ENCODE peak calls at places on chromosomes 13 and 19, in six cellular contexts. F is bronchial epithelial cell, M is GM23338, S is foreskin fibroblast, C is GM12865, P is psoas muscle. J is an unnamed sample.
A peak's percentile ranks its signal among the peaks of the same experiment; 100 is the strongest.

GRCh38 chr13:98450495-98451167 is 126.3 kb downstream of the STK24 start:
- DNase-seq in F (no peak), M (peak; percentile 65), S (no peak), C (no peak), P (peak; percentile 74), J (peak; percentile 47)

GRCh38 chr19:39499082-39499642 is 415 bp downstream of the DLL3 start:
- DNase-seq in F (no peak), M (peak; percentile 65), S (peak; percentile 50), C (peak; percentile 24), P (no peak), J (peak; percentile 23)

GRCh38 chr19:48739835-48740704 is at the start of gene RASIP1:
- DNase-seq in F (no peak), M (no peak), S (no peak), C (no peak), P (peak; percentile 75), J (no peak)

GRCh38 chr19:2867025-2867991 is at the start of gene ZNF556:
- DNase-seq in F (peak; percentile 90), M (peak; percentile 7), S (no peak), C (peak; percentile 14), P (peak; percentile 77), J (peak; percentile 26)

GRCh38 chr13:77696006-77696862 is 1.3 kb upstream of the SLAIN1 start:
- DNase-seq in F (no peak), M (peak; percentile 64), S (peak; percentile 1), C (peak; percentile 51), P (no peak), J (no peak)

GRCh38 chr13:79779761-79780160 is 298.8 kb downstream of the NDFIP2 start:
- DNase-seq in F (peak; percentile 79), M (no peak), S (peak; percentile 84), C (no peak), P (peak; percentile 64), J (no peak)

GRCh38 chr13:104385409-104385808 is 1319.2 kb upstream of the SLC10A2 start:
- DNase-seq in F (peak; percentile 88), M (no peak), S (peak; percentile 34), C (no peak), P (no peak), J (no peak)

GRCh38 chr13:98142427-98143156 is at the start of gene FARP1:
- DNase-seq in F (peak; percentile 38), M (peak; percentile 89), S (peak; percentile 88), C (peak; percentile 80), P (peak; percentile 81), J (peak; percentile 40)

GRCh38 chr13:91767681-91768080 is 369.3 kb downstream of the GPC5 start:
- DNase-seq in F (no peak), M (no peak), S (no peak), C (no peak), P (no peak), J (no peak)

GRCh38 chr19:51094696-51095279 is 12.1 kb upstream of the KLK14 start:
- DNase-seq in F (no peak), M (peak; percentile 77), S (peak; percentile 30), C (peak; percentile 31), P (no peak), J (peak; percentile 48)

GRCh38 chr19:51097166-51097736 is 11.0 kb downstream of the CTU1 start:
- DNase-seq in F (peak; percentile 90), M (peak; percentile 83), S (peak; percentile 76), C (peak; percentile 72), P (peak; percentile 74), J (peak; percentile 74)

GRCh38 chr19:51097796-51098195 is 10.4 kb downstream of the CTU1 start:
- DNase-seq in F (no peak), M (no peak), S (no peak), C (no peak), P (no peak), J (no peak)

GRCh38 chr19:51098366-51099069 is 9.7 kb downstream of the CTU1 start:
- DNase-seq in F (no peak), M (peak; percentile 88), S (no peak), C (no peak), P (no peak), J (peak; percentile 45)

GRCh38 chr19:51096473-51097165 is 11.6 kb downstream of the CTU1 start:
- DNase-seq in F (no peak), M (peak; percentile 57), S (no peak), C (no peak), P (no peak), J (peak; percentile 19)
- TF ChIP-seq CTCF in F (peak; percentile 35), M (peak; percentile 65), S (peak; percentile 11), C (peak; percentile 18), P (no peak), J (no peak)

GRCh38 chr19:7187605-7188339 is 106.4 kb downstream of the INSR start:
- DNase-seq in F (no peak), M (no peak), S (no peak), C (no peak), P (no peak), J (no peak)
- TF ChIP-seq CTCF in F (no peak), M (peak; percentile 9), S (no peak), C (no peak), P (no peak), J (no peak)

GRCh38 chr19:41933693-41934426 is 5.6 kb upstream of the ERFL start:
- DNase-seq in F (no peak), M (no peak), S (no peak), C (no peak), P (no peak), J (no peak)
- TF ChIP-seq CTCF in F (no peak), M (no peak), S (no peak), C (no peak), P (no peak), J (no peak)

DNA sequence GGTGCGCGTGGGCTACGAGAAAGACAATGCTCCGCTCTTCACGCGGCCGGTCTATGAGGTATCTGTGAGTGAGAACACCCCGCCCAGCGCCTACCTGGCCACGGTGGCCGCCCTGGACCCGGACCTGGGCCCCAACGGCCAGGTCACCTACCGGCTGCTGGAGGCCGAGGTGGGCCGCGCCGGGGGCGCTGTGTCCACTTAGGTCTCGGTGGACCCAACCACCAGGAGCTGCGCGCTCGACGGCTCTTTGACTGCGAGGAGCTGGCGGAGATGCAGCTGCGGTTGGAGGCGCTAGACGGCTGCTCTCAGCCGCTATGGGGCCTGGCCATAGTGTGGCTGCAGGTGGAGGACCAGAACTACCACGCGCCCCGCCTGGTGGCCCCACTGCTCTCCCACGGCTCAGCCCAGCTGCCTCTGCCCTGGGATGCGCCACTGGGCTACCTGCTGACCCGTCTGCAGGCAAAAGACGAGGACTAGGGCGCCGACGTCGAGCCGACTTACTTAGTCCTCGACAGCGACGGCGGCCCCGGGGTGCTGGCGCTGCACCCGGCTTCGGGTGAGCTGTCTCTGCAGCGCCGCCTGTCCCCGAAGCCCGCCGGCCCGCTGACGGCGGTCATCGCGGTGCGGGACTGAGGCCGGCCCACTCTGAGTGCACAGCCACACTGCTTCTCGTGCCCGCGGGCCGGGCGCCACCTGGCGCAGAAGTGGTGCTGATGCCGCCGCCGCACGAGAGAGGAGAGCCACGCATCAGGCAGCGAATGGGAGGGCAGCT is 173.0 kb downstream of the OLFM4 start:
- DNase-seq in F (no peak), M (peak; percentile 65), S (no peak), C (no peak), P (peak; percentile 43), J (no peak)
- TF ChIP-seq CTCF in F (peak; percentile 41), M (peak; percentile 74), S (no peak), C (no peak), P (no peak), J (peak; percentile 8)

GRCh38 chr19:13613447-13613846 is 107.2 kb upstream of the CACNA1A start:
- DNase-seq in F (no peak), M (no peak), S (no peak), C (no peak), P (no peak), J (no peak)

GRCh38 chr19:13606156-13606555 is 99.9 kb upstream of the CACNA1A start:
- DNase-seq in F (no peak), M (no peak), S (no peak), C (no peak), P (no peak), J (no peak)

GRCh38 chr19:13604902-13605586 is 98.8 kb upstream of the CACNA1A start:
- DNase-seq in F (no peak), M (peak; percentile 52), S (no peak), C (no peak), P (no peak), J (no peak)

GRCh38 chr19:13611596-13611995 is 105.3 kb upstream of the CACNA1A start:
- DNase-seq in F (no peak), M (no peak), S (no peak), C (no peak), P (no peak), J (no peak)

GRCh38 chr19:13610042-13610691 is 103.9 kb upstream of the CACNA1A start:
- DNase-seq in F (no peak), M (peak; percentile 63), S (no peak), C (no peak), P (no peak), J (peak; percentile 39)
- TF ChIP-seq CTCF in F (no peak), M (peak; percentile 59), S (no peak), C (no peak), P (no peak), J (no peak)

GRCh38 chr19:15479391-15480345 is at the start of gene PGLYRP2:
- DNase-seq in F (peak; percentile 36), M (peak; percentile 30), S (no peak), C (no peak), P (peak; percentile 72), J (peak; percentile 33)
- TF ChIP-seq CTCF in F (peak; percentile 47), M (peak; percentile 40), S (no peak), C (no peak), P (no peak), J (no peak)

GRCh38 chr13:27712421-27712820 is 79.9 kb upstream of the GSX1 start:
- DNase-seq in F (peak; percentile 12), M (no peak), S (no peak), C (no peak), P (no peak), J (peak; percentile 21)
- TF ChIP-seq CTCF in F (peak; percentile 23), M (peak; percentile 37), S (peak; percentile 24), C (peak; percentile 5), P (peak; percentile 34), J (no peak)

J was measured in activated CD8-positive, alpha-beta T cell treated with anti-CD3 and anti-CD28 coated beads for 36 hours.